ENCODE peak calls at places on chromosomes 3 and 15, in five cellular contexts. W is keratinocyte, Y is HCT116, I is astrocyte, P is colonic mucosa. A is an unnamed sample.
A peak's percentile ranks its signal among the peaks of the same experiment; 100 is the strongest.

GRCh38 chr3:149199474-149199873 is 22.2 kb downstream of the CP start:
- DNase-seq in Y (no peak), P (no peak), W (no peak), I (peak; percentile 51), A (no peak)

GRCh38 chr15:70512772-70513362 is 250.5 kb downstream of the UACA start:
- DNase-seq in P (peak; percentile 41), W (no peak), Y (peak; percentile 71), I (no peak), A (peak; percentile 38)

GRCh38 chr3:152944671-152945070 is 109.7 kb downstream of the P2RY1 start:
- DNase-seq in I (no peak), Y (no peak), W (no peak), P (no peak), A (no peak)

GRCh38 chr3:138842483-138843188 is 7.9 kb upstream of the PIK3CB start:
- DNase-seq in Y (no peak), P (no peak), W (no peak), I (no peak), A (no peak)

GRCh38 chr15:31554261-31554660 is 227.6 kb downstream of the KLF13 start:
- DNase-seq in W (peak; percentile 30), P (no peak), Y (no peak), I (peak; percentile 88), A (no peak)

GRCh38 chr3:152350764-152351163 is 82.0 kb downstream of the MBNL1 start:
- DNase-seq in P (no peak), Y (no peak), W (no peak), I (no peak), A (no peak)

GRCh38 chr15:57090460-57090859 is 172.0 kb downstream of the TCF12 start:
- DNase-seq in P (no peak), Y (no peak), W (no peak), I (peak; percentile 27), A (no peak)

GRCh38 chr15:38130739-38131498 is 121.7 kb upstream of the SPRED1 start:
- DNase-seq in Y (no peak), W (peak; percentile 33), I (peak; percentile 96), P (peak; percentile 69), A (no peak)

GRCh38 chr3:136750922-136751258 is 1.3 kb downstream of the STAG1 start:
- DNase-seq in I (peak; percentile 67), P (no peak), Y (no peak), W (no peak), A (no peak)

GRCh38 chr15:78067328-78068241 is 9.9 kb downstream of the TBC1D2B start:
- DNase-seq in W (no peak), P (no peak), I (peak; percentile 39), Y (no peak), A (no peak)

GRCh38 chr15:42608110-42608531 is 32.7 kb downstream of the STARD9 start:
- DNase-seq in Y (no peak), W (no peak), I (peak; percentile 69), P (no peak), A (no peak)

GRCh38 chr3:55634345-55634744 is 147.2 kb upstream of the WNT5A start:
- DNase-seq in Y (no peak), P (no peak), W (no peak), I (peak; percentile 57), A (no peak)

GRCh38 chr15:48285329-48286214 is 45.7 kb upstream of the DUT start:
- DNase-seq in W (peak; percentile 32), P (peak; percentile 79), Y (peak; percentile 72), I (peak; percentile 74), A (peak; percentile 68)

GRCh38 chr3:32048487-32049174 is 57.8 kb upstream of the GPD1L start:
- DNase-seq in P (no peak), I (no peak), W (no peak), Y (no peak), A (no peak)

GRCh38 chr3:172202797-172203196 is 163.4 kb downstream of the FNDC3B start:
- DNase-seq in W (no peak), Y (no peak), I (no peak), P (no peak), A (no peak)
- TF ChIP-seq CTCF in W (no peak), Y (no peak), I (no peak), P (no peak), A (no peak)

DNA sequence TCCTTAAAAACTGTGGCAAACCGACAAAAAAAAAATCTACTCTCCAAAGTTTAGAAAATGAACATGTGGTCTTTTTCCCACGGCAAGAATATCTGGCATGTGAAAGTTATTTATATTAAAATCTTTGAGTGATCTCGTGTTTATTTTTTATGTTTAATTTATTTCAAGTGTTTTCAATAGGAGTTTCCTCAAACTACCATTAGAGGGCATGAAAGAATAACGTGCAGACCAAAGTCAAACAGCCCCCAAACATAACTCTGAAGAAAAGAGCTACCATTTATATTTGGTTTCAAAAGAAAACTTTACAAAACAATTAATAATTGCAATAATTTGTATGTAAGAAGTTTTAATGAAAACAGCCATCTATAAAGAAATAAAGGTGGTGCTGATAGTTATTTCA is 286.3 kb downstream of the ZIC4 start:
- DNase-seq in Y (no peak), P (no peak), W (no peak), I (peak; percentile 4), A (no peak)
- TF ChIP-seq CTCF in Y (peak; percentile 45), P (no peak), W (peak; percentile 24), I (peak; percentile 45), A (peak; percentile 42)

DNA sequence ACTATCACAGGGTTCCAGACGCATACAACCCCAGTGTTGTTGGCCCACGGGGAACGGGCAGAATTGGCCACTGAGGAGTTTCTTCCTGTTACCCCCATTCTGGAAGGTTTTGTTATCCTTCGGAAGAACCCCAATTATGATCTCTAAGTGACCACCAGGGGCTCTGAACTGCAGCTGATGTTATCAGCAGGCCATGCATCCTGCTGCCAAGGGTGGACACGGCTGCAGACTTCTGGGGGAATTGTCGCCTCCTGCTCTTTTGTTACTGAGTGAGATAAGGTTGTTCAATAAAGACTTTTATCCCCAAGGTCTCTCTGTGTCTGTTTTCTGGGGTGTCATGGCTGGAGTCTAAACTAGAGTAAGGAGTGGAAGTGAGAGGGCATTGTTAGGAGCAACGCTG is 5.7 kb upstream of the EIF4G1 start:
- DNase-seq in P (no peak), I (no peak), Y (no peak), W (no peak), A (no peak)
- TF ChIP-seq CTCF in P (no peak), I (no peak), Y (no peak), W (no peak), A (no peak)

GRCh38 chr3:191499307-191500125 is 38.6 kb downstream of the PYDC2 start:
- DNase-seq in P (peak; percentile 17), I (peak; percentile 41), Y (no peak), W (no peak), A (no peak)

GRCh38 chr3:191500892-191501291 is 39.9 kb downstream of the PYDC2 start:
- DNase-seq in P (no peak), I (no peak), W (no peak), Y (no peak), A (no peak)

GRCh38 chr3:191502583-191502982 is 41.6 kb downstream of the PYDC2 start:
- DNase-seq in P (no peak), Y (peak; percentile 12), W (no peak), I (no peak), A (no peak)
- TF ChIP-seq CTCF in P (no peak), Y (peak; percentile 11), W (peak; percentile 57), I (peak; percentile 24), A (peak; percentile 45)